ENCODE peak calls at places on chromosomes 13 and 19, in seven cellular contexts. T, U, K, W, J, G and B are unnamed samples.
A peak's percentile ranks its signal among the peaks of the same experiment; 100 is the strongest.

GRCh38 chr13:21668665-21669599 is 1.9 kb upstream of the FGF9 start:
- DNase-seq in T (peak; percentile 69), U (no peak), K (peak; percentile 40), W (peak; percentile 47), J (peak; percentile 55), G (peak; percentile 70), B (peak; percentile 36)

GRCh38 chr19:48928164-48929005 is 5.1 kb upstream of the DHDH start:
- DNase-seq in T (peak; percentile 58), U (no peak), K (no peak), W (no peak), J (no peak), G (no peak), B (no peak)

GRCh38 chr13:41837668-41838067 is 123.2 kb downstream of the VWA8 start:
- DNase-seq in T (peak; percentile 12), U (no peak), K (no peak), W (no peak), J (no peak), G (no peak), B (no peak)

GRCh38 chr19:409006-409514 is at the start of gene C2CD4C:
- DNase-seq in T (no peak), U (no peak), K (no peak), W (peak; percentile 41), J (peak; percentile 23), G (peak; percentile 76), B (peak; percentile 19)

GRCh38 chr19:954672-955494 is 29.0 kb downstream of the ARID3A start:
- DNase-seq in T (no peak), U (peak; percentile 85), K (no peak), W (no peak), J (peak; percentile 78), G (no peak), B (peak; percentile 57)

GRCh38 chr19:21751379-21751778 is 16.0 kb downstream of the ZNF100 start:
- DNase-seq in T (peak; percentile 43), U (no peak), K (no peak), W (no peak), J (no peak), G (no peak), B (peak; percentile 21)

GRCh38 chr13:110337287-110337686 is 30.2 kb downstream of the COL4A2 start:
- DNase-seq in T (no peak), U (no peak), K (no peak), W (no peak), J (no peak), G (no peak), B (no peak)

GRCh38 chr19:41411682-41412265 is 14.2 kb downstream of the BCKDHA start:
- DNase-seq in T (no peak), U (no peak), K (no peak), W (no peak), J (no peak), G (no peak), B (no peak)

GRCh38 chr19:54420383-54421168 is 5.3 kb downstream of the TTYH1 start:
- DNase-seq in T (no peak), U (no peak), K (peak; percentile 95), W (peak; percentile 76), J (peak; percentile 52), G (peak; percentile 82), B (no peak)

GRCh38 chr19:51690359-51691121 is 2.6 kb upstream of the SPACA6 start:
- DNase-seq in T (peak; percentile 68), U (peak; percentile 68), K (peak; percentile 85), W (peak; percentile 83), J (peak; percentile 97), G (peak; percentile 84), B (peak; percentile 91)

GRCh38 chr19:4352701-4353121 is 9.3 kb downstream of the MPND start:
- DNase-seq in T (peak; percentile 71), U (no peak), K (peak; percentile 72), W (peak; percentile 68), J (peak; percentile 69), G (peak; percentile 83), B (peak; percentile 73)

GRCh38 chr13:24005711-24006281 is 108.5 kb upstream of the C1QTNF9B start:
- DNase-seq in T (no peak), U (no peak), K (no peak), W (no peak), J (no peak), G (no peak), B (no peak)

GRCh38 chr13:32125221-32125621 is 93.6 kb downstream of the FRY start:
- DNase-seq in T (peak; percentile 26), U (peak; percentile 8), K (no peak), W (no peak), J (no peak), G (no peak), B (peak; percentile 28)

GRCh38 chr19:10289836-10290438 is at the start of gene ICAM5:
- DNase-seq in T (peak; percentile 42), U (no peak), K (no peak), W (peak; percentile 45), J (no peak), G (no peak), B (no peak)

GRCh38 chr19:3189702-3190469 is 4.2 kb downstream of the NCLN start:
- DNase-seq in T (no peak), U (no peak), K (no peak), W (no peak), J (no peak), G (no peak), B (no peak)

GRCh38 chr13:25771641-25772478 is 280.0 kb downstream of the SHISA2 start:
- DNase-seq in T (no peak), U (peak; percentile 58), K (no peak), W (no peak), J (peak; percentile 53), G (no peak), B (peak; percentile 64)

GRCh38 chr19:31356587-31357314 is 7.5 kb upstream of the TSHZ3 start:
- DNase-seq in T (no peak), U (no peak), K (no peak), W (peak; percentile 77), J (peak; percentile 67), G (peak; percentile 87), B (no peak)

GRCh38 chr19:46241676-46242075 is 12.1 kb downstream of the IGFL1 start:
- DNase-seq in T (no peak), U (peak; percentile 43), K (peak; percentile 53), W (no peak), J (peak; percentile 90), G (no peak), B (no peak)

GRCh38 chr13:29958476-29958875 is 108.1 kb upstream of the UBL3 start:
- DNase-seq in T (no peak), U (no peak), K (no peak), W (no peak), J (no peak), G (no peak), B (no peak)

GRCh38 chr13:59464926-59465325 is 698.8 kb downstream of the DIAPH3 start:
- DNase-seq in T (no peak), U (no peak), K (no peak), W (no peak), J (no peak), G (no peak), B (no peak)

GRCh38 chr13:49791214-49791752 is 1.2 kb downstream of the KPNA3 start:
- DNase-seq in T (peak; percentile 35), U (no peak), K (no peak), W (no peak), J (peak; percentile 74), G (no peak), B (peak; percentile 35)

GRCh38 chr19:35229601-35230000 is 1.1 kb upstream of the FAM187B start:
- DNase-seq in T (no peak), U (no peak), K (no peak), W (no peak), J (no peak), G (no peak), B (no peak)

GRCh38 chr19:14577885-14578427 is 4.9 kb upstream of the CLEC17A start:
- DNase-seq in T (no peak), U (no peak), K (no peak), W (peak; percentile 69), J (no peak), G (no peak), B (no peak)

GRCh38 chr19:16514383-16515019 is 18.3 kb downstream of the C19orf44 start:
- DNase-seq in T (no peak), U (no peak), K (no peak), W (peak; percentile 58), J (peak; percentile 20), G (no peak), B (no peak)

GRCh38 chr13:46812398-46812797 is 15.4 kb upstream of the ESD start:
- DNase-seq in T (no peak), U (no peak), K (no peak), W (no peak), J (no peak), G (no peak), B (no peak)
- H3K23ac ChIP-seq in T (no peak overlapping the region), U (no peak overlapping the region), K (no peak overlapping the region), W (no peak overlapping the region), J (no peak overlapping the region), G (no peak overlapping the region), B (no peak overlapping the region)

GRCh38 chr19:40116075-40116474 is 25.3 kb upstream of the ZNF780A start:
- DNase-seq in T (no peak), U (no peak), K (no peak), W (no peak), J (no peak), G (no peak), B (no peak)
- H3K23ac ChIP-seq in T (no peak overlapping the region), U (no peak overlapping the region), K (no peak overlapping the region), W (no peak overlapping the region), J (no peak overlapping the region), G (no peak overlapping the region), B (no peak overlapping the region)

DNA sequence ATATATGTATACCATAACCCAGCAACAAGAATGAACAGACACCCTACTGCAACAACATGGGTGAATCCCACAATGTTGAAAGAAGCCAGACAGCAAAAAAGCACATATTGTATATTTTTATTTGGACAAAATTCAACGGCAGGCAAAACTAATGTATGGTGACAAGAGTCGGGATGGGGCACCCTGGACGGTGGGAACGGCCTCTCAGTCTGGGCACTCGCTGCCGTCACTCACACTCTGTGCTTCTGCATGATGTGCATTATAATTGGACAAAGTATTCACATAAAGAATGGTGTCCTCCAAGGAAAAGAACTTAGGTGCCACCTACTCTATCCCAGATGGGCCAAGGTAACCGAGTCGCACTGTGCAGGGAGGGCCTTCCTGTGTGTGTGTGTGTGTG is 65.6 kb upstream of the F7 start:
- DNase-seq in T (no peak), U (no peak), K (no peak), W (no peak), J (no peak), G (no peak), B (no peak)
- H3K23ac ChIP-seq in T (no peak overlapping the region), U (no peak overlapping the region), K (peak overlapping the region; percentile 96), W (no peak overlapping the region), J (no peak overlapping the region), G (no peak overlapping the region), B (no peak overlapping the region)

DNA sequence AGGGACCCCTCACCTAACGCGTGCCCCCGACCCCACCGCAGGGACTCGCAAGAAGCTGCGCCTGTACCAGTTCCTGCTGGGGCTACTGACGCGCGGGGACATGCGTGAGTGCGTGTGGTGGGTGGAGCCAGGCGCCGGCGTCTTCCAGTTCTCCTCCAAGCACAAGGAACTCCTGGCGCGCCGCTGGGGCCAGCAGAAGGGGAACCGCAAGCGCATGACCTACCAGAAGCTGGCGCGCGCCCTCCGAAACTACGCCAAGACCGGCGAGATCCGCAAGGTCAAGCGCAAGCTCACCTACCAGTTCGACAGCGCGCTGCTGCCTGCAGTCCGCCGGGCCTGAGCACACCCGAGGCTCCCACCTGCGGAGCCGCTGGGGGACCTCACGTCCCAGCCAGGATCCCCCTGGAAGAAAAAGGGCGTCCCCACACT is 4.7 kb upstream of the MYBPC2 start:
- DNase-seq in T (peak; percentile 69), U (peak; percentile 68), K (no peak), W (peak; percentile 85), J (peak; percentile 68), G (peak; percentile 84), B (peak; percentile 72)
- H3K23ac ChIP-seq in T (no peak overlapping the region), U (no peak overlapping the region), K (peak overlapping the region; percentile 80), W (no peak overlapping the region), J (no peak overlapping the region), G (no peak overlapping the region), B (no peak overlapping the region)